ENCODE peak calls at places on chromosomes 12 and 14, in nine cellular contexts. One of them, this sample, is unnamed.

GRCh38 chr14:64233791-64234190 is 60.4 kb downstream of the ESR2 start:
- DNase-seq in Calu3: no peak
- DNase-seq in cardiac muscle cell: no peak
- DNase-seq in thyroid gland: no peak
- DNase-seq in ascending aorta: no peak
- DNase-seq in fibroblast of gingiva: no peak
- DNase-seq in activated CD4-positive, CD25-positive, alpha-beta regulatory T cell: no peak
- DNase-seq in AG20443: no peak
- DNase-seq in fibroblast of the aortic adventitia: no peak
- DNase-seq in this sample: no peak

GRCh38 chr12:15788266-15789214 is 648 bp downstream of the EPS8 start:
- DNase-seq in Calu3: peak
- DNase-seq in cardiac muscle cell: peak
- DNase-seq in thyroid gland: peak
- DNase-seq in ascending aorta: no peak
- DNase-seq in fibroblast of gingiva: peak
- DNase-seq in activated CD4-positive, CD25-positive, alpha-beta regulatory T cell: no peak
- DNase-seq in AG20443: peak
- DNase-seq in fibroblast of the aortic adventitia: peak
- DNase-seq in this sample: peak

GRCh38 chr14:70873627-70874026 is 33.6 kb upstream of the PCNX1 start:
- DNase-seq in Calu3: no peak
- DNase-seq in cardiac muscle cell: no peak
- DNase-seq in thyroid gland: no peak
- DNase-seq in ascending aorta: no peak
- DNase-seq in fibroblast of gingiva: no peak
- DNase-seq in activated CD4-positive, CD25-positive, alpha-beta regulatory T cell: no peak
- DNase-seq in AG20443: peak
- DNase-seq in fibroblast of the aortic adventitia: no peak
- DNase-seq in this sample: no peak

GRCh38 chr12:132346496-132347470 is 17.4 kb upstream of the GALNT9 start:
- DNase-seq in Calu3: no peak
- DNase-seq in cardiac muscle cell: no peak
- DNase-seq in thyroid gland: no peak
- DNase-seq in ascending aorta: no peak
- DNase-seq in fibroblast of gingiva: no peak
- DNase-seq in activated CD4-positive, CD25-positive, alpha-beta regulatory T cell: no peak
- DNase-seq in AG20443: no peak
- DNase-seq in fibroblast of the aortic adventitia: no peak
- DNase-seq in this sample: no peak

GRCh38 chr14:73007835-73008234 is 19.1 kb downstream of the ZFYVE1 start:
- DNase-seq in Calu3: no peak
- DNase-seq in cardiac muscle cell: no peak
- DNase-seq in thyroid gland: peak
- DNase-seq in ascending aorta: no peak
- DNase-seq in fibroblast of gingiva: peak
- DNase-seq in activated CD4-positive, CD25-positive, alpha-beta regulatory T cell: no peak
- DNase-seq in AG20443: no peak
- DNase-seq in fibroblast of the aortic adventitia: no peak
- DNase-seq in this sample: peak

GRCh38 chr12:67442347-67442841 is 173.2 kb downstream of the CAND1 start:
- DNase-seq in Calu3: no peak
- DNase-seq in cardiac muscle cell: no peak
- DNase-seq in thyroid gland: peak
- DNase-seq in ascending aorta: no peak
- DNase-seq in fibroblast of gingiva: no peak
- DNase-seq in activated CD4-positive, CD25-positive, alpha-beta regulatory T cell: no peak
- DNase-seq in AG20443: no peak
- DNase-seq in fibroblast of the aortic adventitia: no peak
- DNase-seq in this sample: no peak

GRCh38 chr14:90513151-90514014 is 116.6 kb downstream of the CALM1 start:
- DNase-seq in Calu3: peak
- DNase-seq in cardiac muscle cell: peak
- DNase-seq in thyroid gland: peak
- DNase-seq in ascending aorta: peak
- DNase-seq in fibroblast of gingiva: no peak
- DNase-seq in activated CD4-positive, CD25-positive, alpha-beta regulatory T cell: no peak
- DNase-seq in AG20443: no peak
- DNase-seq in fibroblast of the aortic adventitia: peak
- DNase-seq in this sample: no peak

GRCh38 chr12:52338241-52338960 is 17.2 kb upstream of the KRT83 start:
- DNase-seq in Calu3: no peak
- DNase-seq in cardiac muscle cell: no peak
- DNase-seq in thyroid gland: no peak
- DNase-seq in ascending aorta: no peak
- DNase-seq in fibroblast of gingiva: no peak
- DNase-seq in activated CD4-positive, CD25-positive, alpha-beta regulatory T cell: no peak
- DNase-seq in AG20443: no peak
- DNase-seq in fibroblast of the aortic adventitia: no peak
- DNase-seq in this sample: no peak

GRCh38 chr12:96239711-96240234 is 45.6 kb downstream of the ELK3 start:
- DNase-seq in Calu3: no peak
- DNase-seq in cardiac muscle cell: peak
- DNase-seq in thyroid gland: no peak
- DNase-seq in ascending aorta: no peak
- DNase-seq in fibroblast of gingiva: peak
- DNase-seq in activated CD4-positive, CD25-positive, alpha-beta regulatory T cell: no peak
- DNase-seq in AG20443: peak
- DNase-seq in fibroblast of the aortic adventitia: no peak
- DNase-seq in this sample: peak

GRCh38 chr12:111749391-111749790 is 17.3 kb upstream of the ALDH2 start:
- DNase-seq in Calu3: no peak
- DNase-seq in cardiac muscle cell: no peak
- DNase-seq in thyroid gland: no peak
- DNase-seq in ascending aorta: no peak
- DNase-seq in fibroblast of gingiva: no peak
- DNase-seq in activated CD4-positive, CD25-positive, alpha-beta regulatory T cell: no peak
- DNase-seq in AG20443: no peak
- DNase-seq in fibroblast of the aortic adventitia: no peak
- DNase-seq in this sample: no peak

GRCh38 chr14:52553002-52553670 is 500 bp downstream of the GPR137C start:
- DNase-seq in Calu3: peak
- DNase-seq in cardiac muscle cell: peak
- DNase-seq in thyroid gland: peak
- DNase-seq in ascending aorta: no peak
- DNase-seq in fibroblast of gingiva: no peak
- DNase-seq in activated CD4-positive, CD25-positive, alpha-beta regulatory T cell: peak
- DNase-seq in AG20443: peak
- DNase-seq in fibroblast of the aortic adventitia: peak
- DNase-seq in this sample: peak

GRCh38 chr12:55842681-55843429 is at the start of gene MMP19:
- DNase-seq in Calu3: no peak
- DNase-seq in cardiac muscle cell: peak
- DNase-seq in thyroid gland: no peak
- DNase-seq in ascending aorta: no peak
- DNase-seq in fibroblast of gingiva: peak
- DNase-seq in activated CD4-positive, CD25-positive, alpha-beta regulatory T cell: no peak
- DNase-seq in AG20443: peak
- DNase-seq in fibroblast of the aortic adventitia: peak
- DNase-seq in this sample: peak

GRCh38 chr14:96047101-96047500 is 7.9 kb downstream of the C14orf132 start:
- DNase-seq in Calu3: no peak
- DNase-seq in cardiac muscle cell: no peak
- DNase-seq in thyroid gland: no peak
- DNase-seq in ascending aorta: no peak
- DNase-seq in fibroblast of gingiva: no peak
- DNase-seq in activated CD4-positive, CD25-positive, alpha-beta regulatory T cell: no peak
- DNase-seq in AG20443: no peak
- DNase-seq in fibroblast of the aortic adventitia: no peak
- DNase-seq in this sample: no peak

GRCh38 chr12:29333178-29333577 is 47.8 kb downstream of the ERGIC2 start:
- DNase-seq in Calu3: no peak
- DNase-seq in cardiac muscle cell: no peak
- DNase-seq in thyroid gland: no peak
- DNase-seq in ascending aorta: no peak
- DNase-seq in fibroblast of gingiva: no peak
- DNase-seq in activated CD4-positive, CD25-positive, alpha-beta regulatory T cell: no peak
- DNase-seq in AG20443: no peak
- DNase-seq in fibroblast of the aortic adventitia: no peak
- DNase-seq in this sample: no peak

This sample was measured in adipocyte.